ENCODE peak calls at places on chromosomes 4 and X, in nine cellular contexts. I is suprapubic skin, X is dorsolateral prefrontal cortex, Z is transverse colon, S is upper lobe of right lung, H is B cell, M is epithelial cell of esophagus, U is colonic mucosa, K is nephron progenitor cell. V is an unnamed sample.

GRCh38 chrX:66164470-66164869 is 423 bp downstream of the HEPH start:
- DNase-seq in Z (no peak), K (no peak), M (no peak), S (no peak), I (no peak), U (no peak), H (no peak), X (no peak), V (no peak)

GRCh38 chr4:60757986-60758385 is 442.1 kb upstream of the ADGRL3 start:
- DNase-seq in K (no peak), X (no peak), H (no peak), I (no peak), S (no peak), M (no peak), Z (no peak), U (no peak), V (no peak)

GRCh38 chr4:10163296-10163695 is 46.7 kb upstream of the WDR1 start:
- DNase-seq in Z (no peak), S (no peak), K (no peak), X (no peak), U (no peak), I (no peak), M (no peak), H (no peak), V (no peak)

GRCh38 chrX:153646620-153647373 is at the start of gene DUSP9:
- DNase-seq in H (peak; percentile 75), X (peak; percentile 32), S (peak; percentile 64), Z (no peak), I (peak; percentile 46), M (peak; percentile 53), U (peak; percentile 32), K (peak; percentile 87), V (no peak)

GRCh38 chrX:99901091-99901490 is 509.0 kb downstream of the PCDH19 start:
- DNase-seq in H (no peak), X (no peak), M (no peak), K (no peak), S (no peak), U (no peak), I (no peak), Z (no peak), V (no peak)

GRCh38 chr4:145234086-145234694 is 53.8 kb upstream of the OTUD4 start:
- DNase-seq in Z (peak; percentile 59), X (no peak), U (peak; percentile 65), H (peak; percentile 41), I (no peak), M (peak; percentile 79), K (peak; percentile 54), S (no peak), V (peak; percentile 36)

GRCh38 chr4:80788798-80789197 is 241.7 kb upstream of the BMP3 start:
- DNase-seq in X (no peak), S (no peak), K (no peak), H (no peak), I (no peak), M (no peak), U (no peak), Z (no peak), V (no peak)

GRCh38 chrX:19931146-19931545 is 43.7 kb upstream of the SH3KBP1 start:
- DNase-seq in I (no peak), S (no peak), X (no peak), M (no peak), Z (no peak), K (no peak), H (no peak), U (no peak), V (no peak)

GRCh38 chr4:4876945-4877661 is 17.6 kb downstream of the MSX1 start:
- DNase-seq in X (no peak), I (no peak), K (no peak), Z (no peak), M (no peak), H (no peak), U (no peak), S (no peak), V (no peak)

GRCh38 chr4:4875611-4876010 is 16.1 kb downstream of the MSX1 start:
- DNase-seq in U (no peak), K (no peak), Z (no peak), I (no peak), X (no peak), S (no peak), M (no peak), H (no peak), V (no peak)

GRCh38 chr4:4884611-4885010 is 25.1 kb downstream of the MSX1 start:
- DNase-seq in I (no peak), Z (no peak), U (no peak), H (no peak), K (no peak), M (no peak), X (no peak), S (no peak), V (no peak)

GRCh38 chr4:4881432-4881831 is 22.0 kb downstream of the MSX1 start:
- DNase-seq in X (no peak), H (no peak), Z (no peak), M (no peak), I (no peak), S (no peak), U (no peak), K (no peak), V (no peak)

GRCh38 chr4:4880492-4880891 is 21.0 kb downstream of the MSX1 start:
- DNase-seq in M (peak; percentile 19), I (no peak), Z (no peak), X (no peak), U (no peak), K (no peak), H (no peak), S (no peak), V (no peak)
- TF ChIP-seq CTCF in M (peak; percentile 37), I (no peak), Z (no peak), X (no peak), U (no peak), K (no peak), H (no peak), S (peak; percentile 24), V (peak; percentile 46)

GRCh38 chr4:108783666-108784463 is 21.0 kb upstream of the ETNPPL start:
- DNase-seq in S (no peak), H (no peak), U (no peak), I (no peak), Z (no peak), M (peak; percentile 9), K (no peak), X (no peak), V (no peak)
- TF ChIP-seq CTCF in S (no peak), H (no peak), U (no peak), I (no peak), Z (no peak), M (peak; percentile 14), K (no peak), X (peak; percentile 11), V (peak; percentile 57)

GRCh38 chrX:119574394-119575266 is at the start of gene UBE2A:
- DNase-seq in U (peak; percentile 92), M (peak; percentile 89), S (peak; percentile 95), I (peak; percentile 93), Z (peak; percentile 92), H (peak; percentile 91), X (peak; percentile 81), K (peak; percentile 87), V (peak; percentile 57)
- TF ChIP-seq CTCF in U (peak; percentile 22), M (peak; percentile 21), S (peak; percentile 32), I (no peak), Z (peak; percentile 28), H (no peak), X (peak; percentile 23), K (no peak), V (peak; percentile 8)

GRCh38 chr4:113112341-113112978 is 63.0 kb downstream of the ANK2 start:
- DNase-seq in U (no peak), M (no peak), K (peak; percentile 6), X (no peak), H (no peak), Z (no peak), S (no peak), I (no peak), V (no peak)
- TF ChIP-seq CTCF in U (no peak), M (no peak), K (no peak), X (no peak), H (no peak), Z (no peak), S (no peak), I (no peak), V (no peak)

DNA sequence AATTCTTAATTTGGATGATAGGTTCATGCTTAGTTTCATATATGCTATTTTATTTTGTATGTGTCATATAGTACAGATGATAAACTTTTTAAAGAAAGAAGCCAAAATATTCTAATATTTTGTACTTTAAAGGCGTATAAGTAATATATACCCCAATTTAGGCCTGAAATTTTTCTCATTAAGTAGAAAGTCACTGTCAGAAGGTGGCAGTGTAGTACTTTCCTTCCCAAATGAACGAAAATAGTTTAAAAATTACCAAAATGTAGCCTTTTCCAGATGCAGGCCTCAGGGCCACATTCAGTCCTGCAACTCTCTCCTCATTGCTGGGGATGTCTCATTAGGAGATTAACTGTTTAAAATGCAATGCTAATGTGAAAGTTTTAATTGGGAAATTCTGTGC is 1263.6 kb downstream of the C4orf33 start:
- DNase-seq in I (no peak), S (no peak), H (no peak), U (no peak), X (no peak), K (no peak), Z (no peak), M (peak; percentile 36), V (no peak)
- TF ChIP-seq CTCF in I (no peak), S (no peak), H (no peak), U (no peak), X (peak; percentile 18), K (peak; percentile 36), Z (no peak), M (peak; percentile 35), V (peak; percentile 41)

GRCh38 chr4:41064953-41065352 is 149.4 kb downstream of the APBB2 start:
- DNase-seq in H (no peak), X (no peak), S (no peak), Z (no peak), M (no peak), U (no peak), K (no peak), I (no peak), V (no peak)

GRCh38 chr4:41060352-41061318 is 153.7 kb downstream of the APBB2 start:
- DNase-seq in X (peak; percentile 53), U (no peak), M (no peak), K (no peak), S (no peak), I (no peak), Z (peak; percentile 24), H (no peak), V (no peak)

GRCh38 chr4:41057456-41057855 is 156.9 kb downstream of the APBB2 start:
- DNase-seq in I (no peak), Z (no peak), H (no peak), S (no peak), K (no peak), M (no peak), X (no peak), U (no peak), V (no peak)

GRCh38 chr4:41058426-41058825 is 155.9 kb downstream of the APBB2 start:
- DNase-seq in I (no peak), U (no peak), X (no peak), K (no peak), S (no peak), Z (no peak), H (no peak), M (no peak), V (no peak)

GRCh38 chr4:41061482-41062185 is 152.7 kb downstream of the APBB2 start:
- DNase-seq in X (no peak), K (no peak), M (no peak), Z (no peak), U (no peak), S (no peak), I (no peak), H (no peak), V (no peak)
- TF ChIP-seq CTCF in X (no peak), K (no peak), M (no peak), Z (no peak), U (no peak), S (no peak), I (no peak), H (no peak), V (no peak)

V was measured in LNCaP clone FGC.